ENCODE peak calls at places on chromosome 15, in ten cellular contexts. R is psoas muscle, Z is GM10248, J is fibroblast of mammary gland, L is left lung, C is neural crest cell, Y is astrocyte, I is heart right ventricle, T is cardiac fibroblast, M is HFF-Myc. O is an unnamed sample.

GRCh38 chr15:75693501-75694240 is 19.0 kb downstream of the CSPG4 start:
- DNase-seq in J (peak), C (no peak), L (no peak), I (no peak), Z (peak), M (peak), T (peak), R (no peak), Y (peak), O (no peak)

GRCh38 chr15:51450001-51450400 is 108.5 kb downstream of the GLDN start:
- DNase-seq in Y (peak), C (no peak), I (no peak), T (peak), R (no peak), M (no peak), J (no peak), Z (no peak), L (no peak), O (no peak)

GRCh38 chr15:41554915-41555314 is 4.1 kb upstream of the TYRO3 start:
- DNase-seq in Y (no peak), Z (no peak), I (no peak), T (no peak), C (no peak), L (no peak), J (no peak), M (no peak), R (peak), O (no peak)

GRCh38 chr15:49982586-49982985 is 136.4 kb downstream of the ATP8B4 start:
- DNase-seq in C (no peak), Z (no peak), J (no peak), L (no peak), R (no peak), M (no peak), Y (peak), I (no peak), T (no peak), O (no peak)

GRCh38 chr15:33860749-33861148 is 107.5 kb upstream of the CHRM5 start:
- DNase-seq in I (no peak), T (peak), Z (no peak), M (peak), Y (peak), L (no peak), R (no peak), J (peak), C (no peak), O (no peak)

GRCh38 chr15:40843183-40843884 is 514 bp upstream of the SPINT1 start:
- DNase-seq in M (no peak), R (no peak), J (no peak), C (no peak), I (no peak), Y (no peak), T (no peak), L (no peak), Z (no peak), O (peak)

GRCh38 chr15:89329329-89330084 is 5.1 kb downstream of the POLG start:
- DNase-seq in I (no peak), T (no peak), C (no peak), M (no peak), Y (no peak), L (no peak), J (no peak), Z (no peak), R (no peak), O (no peak)

GRCh38 chr15:67133738-67134576 is 68.6 kb downstream of the SMAD3 start:
- DNase-seq in L (no peak), R (no peak), J (peak), I (peak), M (no peak), C (no peak), T (peak), Z (peak), Y (peak), O (no peak)

GRCh38 chr15:58604455-58604923 is 145.0 kb downstream of the ADAM10 start:
- DNase-seq in M (no peak), L (no peak), J (no peak), Z (no peak), T (no peak), C (no peak), Y (no peak), R (no peak), I (no peak), O (no peak)

GRCh38 chr15:55993804-55994539 is 560 bp upstream of the NEDD4 start:
- DNase-seq in Z (peak), C (no peak), Y (peak), R (no peak), M (no peak), T (peak), I (no peak), J (peak), L (no peak), O (no peak)
- TF ChIP-seq CTCF in Z (no peak), C (peak), Y (no peak), R (no peak), M (peak), T (no peak), I (no peak), J (peak), L (no peak), O (no peak)

DNA sequence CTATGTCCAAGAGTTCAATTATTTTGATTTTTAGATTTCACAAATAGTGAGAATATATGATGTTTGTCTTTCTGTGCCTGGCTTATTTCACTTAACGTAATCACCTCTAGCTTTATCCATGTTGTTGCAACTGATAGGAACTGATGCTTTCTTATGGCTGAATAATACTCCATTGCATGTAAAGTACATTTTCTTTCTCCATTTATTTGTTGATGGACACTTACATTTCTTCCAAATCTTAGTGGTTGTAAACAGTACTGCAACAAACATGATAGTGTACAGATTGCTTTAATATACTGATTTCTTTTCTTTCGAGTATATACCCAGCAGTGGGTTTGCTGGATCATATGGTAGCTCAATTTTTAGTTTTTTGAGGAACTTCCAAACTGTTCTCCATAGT is 600.6 kb upstream of the SEMA6D start:
- DNase-seq in C (no peak), M (no peak), L (no peak), I (no peak), J (no peak), Z (no peak), R (no peak), Y (no peak), T (no peak), O (no peak)
- TF ChIP-seq CTCF in C (peak), M (no peak), L (no peak), I (peak), J (no peak), Z (no peak), R (no peak), Y (no peak), T (peak), O (peak)

DNA sequence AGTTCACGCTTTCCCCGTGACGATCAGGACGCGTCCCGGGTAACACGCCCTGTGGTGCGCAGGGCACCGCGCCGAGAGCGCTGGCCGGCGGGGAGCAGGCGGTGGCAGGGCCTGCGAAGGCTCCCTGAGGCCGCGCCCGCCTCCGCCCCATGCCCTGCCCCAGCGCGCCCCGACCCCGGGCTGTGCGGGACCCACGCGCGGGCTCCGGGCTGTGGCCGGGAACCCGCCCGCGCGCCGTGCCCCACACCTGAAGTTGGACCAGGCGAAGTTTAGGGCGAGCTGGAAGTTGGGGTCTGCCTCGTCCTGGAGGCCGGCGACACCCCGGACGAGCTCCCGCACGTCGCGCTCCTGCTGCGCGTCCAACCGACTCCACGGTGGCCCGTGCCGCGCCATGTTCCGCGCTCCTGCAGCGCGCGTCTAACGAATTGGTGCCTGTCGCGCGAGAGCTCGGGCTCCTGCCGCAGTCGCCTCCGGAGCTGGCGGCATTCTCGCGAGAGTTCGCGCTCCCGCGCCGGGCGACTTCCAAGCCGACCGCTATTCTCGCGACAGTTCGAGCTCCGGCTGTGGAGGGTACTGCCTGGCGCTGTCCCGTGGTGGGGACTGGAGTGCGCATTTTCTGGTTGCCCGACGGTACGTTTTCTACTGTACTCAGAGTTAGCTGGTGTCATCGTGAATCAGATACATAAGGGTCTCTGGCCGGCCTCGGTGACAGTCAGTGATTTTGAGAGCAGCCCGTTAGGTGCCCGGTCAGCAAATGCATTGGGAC is at the start of gene TUBGCP5:
- DNase-seq in C (peak), J (peak), Z (peak), R (peak), I (peak), T (peak), Y (peak), M (peak), L (peak), O (peak)
- TF ChIP-seq CTCF in C (peak), J (peak), Z (no peak), R (peak), I (peak), T (peak), Y (peak), M (no peak), L (peak), O (no peak)

GRCh38 chr15:90946538-90946937 is 8.1 kb upstream of the RCCD1 start:
- DNase-seq in Z (no peak), L (no peak), C (no peak), J (no peak), Y (no peak), I (no peak), R (no peak), T (no peak), M (no peak), O (no peak)
- TF ChIP-seq CTCF in Z (no peak), L (no peak), C (no peak), J (no peak), Y (no peak), I (no peak), R (no peak), T (no peak), M (no peak), O (no peak)

GRCh38 chr15:92163641-92164040 is 230.0 kb upstream of the ST8SIA2 start:
- DNase-seq in I (no peak), L (no peak), Y (no peak), J (peak), Z (no peak), T (no peak), C (no peak), R (no peak), M (no peak), O (no peak)
- TF ChIP-seq CTCF in I (no peak), L (no peak), Y (no peak), J (no peak), Z (no peak), T (no peak), C (no peak), R (no peak), M (no peak), O (no peak)

GRCh38 chr15:69059170-69059943 is 44.9 kb downstream of the NOX5 start:
- DNase-seq in J (peak), Y (peak), I (peak), T (peak), L (peak), R (peak), C (peak), Z (peak), M (peak), O (peak)
- TF ChIP-seq CTCF in J (peak), Y (peak), I (peak), T (peak), L (peak), R (peak), C (peak), Z (peak), M (peak), O (peak)

DNA sequence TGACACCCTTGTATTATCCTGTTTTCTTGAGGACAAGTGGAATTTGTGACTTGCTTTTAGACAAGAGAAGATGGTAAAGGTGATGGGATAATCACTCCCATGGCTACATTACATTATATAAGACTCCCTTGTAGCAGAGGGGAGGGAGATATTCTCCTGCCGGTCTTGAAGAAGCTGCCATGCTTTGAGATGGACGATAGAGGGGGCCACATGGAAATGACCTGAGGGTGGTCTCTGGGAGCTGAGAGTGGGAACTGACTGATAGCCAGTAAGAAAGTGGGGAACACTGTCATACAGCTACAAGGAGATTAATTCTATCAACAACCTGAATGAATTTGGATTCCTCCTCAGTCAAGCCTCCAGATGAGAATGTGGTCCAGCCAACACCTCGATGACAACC is 540.1 kb downstream of the NTRK3 start:
- DNase-seq in Y (no peak), C (no peak), L (no peak), T (no peak), R (no peak), I (no peak), J (no peak), M (no peak), Z (no peak), O (no peak)
- TF ChIP-seq CTCF in Y (no peak), C (no peak), L (no peak), T (no peak), R (no peak), I (no peak), J (no peak), M (no peak), Z (no peak), O (no peak)

DNA sequence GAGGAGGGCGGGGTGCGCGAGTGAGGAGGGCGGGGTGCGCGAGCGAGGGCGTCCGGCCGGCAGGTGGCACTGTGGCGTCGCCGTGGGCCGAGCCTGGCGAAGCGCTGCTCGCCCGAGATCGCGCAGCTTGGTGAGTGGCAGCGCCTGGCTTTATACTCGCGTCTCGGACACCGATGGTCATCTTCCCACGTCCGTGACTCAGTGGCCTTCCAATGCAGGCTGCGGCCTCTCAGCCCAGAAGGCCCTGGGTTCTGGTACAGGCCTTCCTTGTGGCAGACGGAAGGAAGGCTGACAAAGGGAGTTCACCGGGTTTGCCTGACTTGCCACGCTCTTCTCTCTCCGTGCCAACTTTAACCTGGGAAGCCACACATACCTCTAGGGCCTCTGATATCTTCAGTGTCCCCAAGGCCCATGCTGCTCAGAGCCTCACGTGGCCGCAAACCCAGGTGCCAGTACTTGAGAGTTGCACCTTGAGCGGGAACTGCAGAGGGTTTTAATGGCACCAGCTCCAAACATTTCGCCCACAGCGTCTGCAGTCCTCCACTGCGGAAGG is 195.3 kb upstream of the LYSMD4 start:
- DNase-seq in Y (peak), C (peak), J (peak), M (peak), L (peak), Z (peak), T (peak), I (peak), R (peak), O (peak)
- TF ChIP-seq CTCF in Y (peak), C (peak), J (no peak), M (peak), L (peak), Z (peak), T (peak), I (peak), R (peak), O (peak)

O was measured in mesothelial cell of epicardium.